ENCODE peak calls at places on chromosomes 16 and 17, in seven cellular contexts. Q is GM12864; V is T-helper 1 cell; U is activated CD4-positive, alpha-beta T cell treated with anti-CD3 and anti-CD28 coated beads, Interleukin-2, amount 50 U/mL, for 1 hour; O is M059J; D is KG1; R is CD4-positive, alpha-beta T cell. P is an unnamed sample.
A peak's percentile ranks its signal among the peaks of the same experiment; 100 is the strongest.

GRCh38 chr17:14813649-14814048 is 451.5 kb downstream of the PMP22 start:
- DNase-seq in Q (no peak), U (no peak), R (peak; percentile 5), D (no peak), O (peak; percentile 16), V (no peak), P (peak; percentile 3)

GRCh38 chr17:32185875-32186274 is 43.6 kb downstream of the RHOT1 start:
- DNase-seq in O (no peak), V (no peak), R (no peak), Q (no peak), U (no peak), D (no peak), P (no peak)

GRCh38 chr17:48626470-48627241 is 498 bp upstream of the HOXB9 start:
- DNase-seq in V (no peak), U (peak; percentile 26), D (no peak), O (peak; percentile 85), Q (no peak), R (no peak), P (no peak)

GRCh38 chr17:43670645-43671074 is 8.9 kb upstream of the MEOX1 start:
- DNase-seq in O (no peak), U (no peak), R (no peak), V (no peak), Q (no peak), D (no peak), P (no peak)

GRCh38 chr16:5350118-5350517 is 252.5 kb upstream of the EEF2KMT start:
- DNase-seq in D (no peak), O (peak; percentile 29), V (no peak), R (no peak), U (no peak), Q (no peak), P (no peak)

GRCh38 chr17:65855245-65855644 is 293.8 kb upstream of the AXIN2 start:
- DNase-seq in R (no peak), D (no peak), U (no peak), Q (no peak), O (peak; percentile 74), V (no peak), P (no peak)

GRCh38 chr17:51765558-51766145 is 392.9 kb downstream of the CA10 start:
- DNase-seq in R (no peak), V (no peak), O (no peak), D (no peak), U (no peak), Q (no peak), P (no peak)

GRCh38 chr17:75764711-75765421 is at the start of gene GALK1:
- DNase-seq in Q (no peak), U (peak; percentile 71), D (no peak), R (peak; percentile 66), V (peak; percentile 62), O (peak; percentile 58), P (no peak)

GRCh38 chr16:56701534-56701933 is 19.3 kb downstream of the MT1X start:
- DNase-seq in D (no peak), Q (no peak), V (no peak), O (no peak), U (no peak), R (no peak), P (no peak)

GRCh38 chr16:8310816-8311215 is 279.5 kb downstream of the TMEM114 start:
- DNase-seq in Q (no peak), U (no peak), V (no peak), R (no peak), O (no peak), D (no peak), P (no peak)

GRCh38 chr17:5861849-5862248 is 208.3 kb upstream of the WSCD1 start:
- DNase-seq in U (no peak), D (no peak), R (no peak), Q (no peak), O (no peak), V (no peak), P (no peak)

GRCh38 chr17:61475726-61476125 is 23.5 kb downstream of the TBX4 start:
- DNase-seq in Q (no peak), V (no peak), R (no peak), O (peak; percentile 49), D (no peak), U (no peak), P (no peak)

GRCh38 chr16:27321013-27321960 is 7.5 kb downstream of the IL4R start:
- DNase-seq in U (no peak), O (peak; percentile 61), V (no peak), R (no peak), Q (no peak), D (no peak), P (no peak)

GRCh38 chr17:68602267-68602644 is 1.1 kb upstream of the FAM20A start:
- DNase-seq in D (no peak), U (no peak), R (no peak), Q (no peak), V (no peak), O (no peak), P (no peak)

GRCh38 chr16:78770353-78771091 is 671.1 kb downstream of the WWOX start:
- DNase-seq in D (peak; percentile 45), O (peak; percentile 4), U (peak; percentile 82), Q (no peak), R (peak; percentile 76), V (peak; percentile 78), P (peak; percentile 61)

GRCh38 chr17:17297217-17297616 is 6.0 kb upstream of the NT5M start:
- DNase-seq in Q (no peak), O (no peak), U (no peak), R (no peak), V (no peak), D (no peak), P (no peak)

GRCh38 chr17:50205111-50205821 is 3.8 kb upstream of the COL1A1 start:
- DNase-seq in R (no peak), U (no peak), O (no peak), Q (no peak), V (no peak), D (no peak), P (no peak)

GRCh38 chr16:56409195-56409594 is 16.1 kb downstream of the AMFR start:
- DNase-seq in V (no peak), R (no peak), O (peak; percentile 19), D (no peak), U (no peak), Q (no peak), P (no peak)

GRCh38 chr17:66172144-66172543 is 19.8 kb downstream of the CEP112 start:
- DNase-seq in R (no peak), O (no peak), U (no peak), Q (no peak), V (no peak), D (no peak), P (no peak)

GRCh38 chr17:40121191-40121885 is 433 bp upstream of the MSL1 start:
- DNase-seq in Q (no peak), D (no peak), V (no peak), R (no peak), O (peak; percentile 49), U (no peak), P (no peak)

GRCh38 chr17:3027786-3028532 is 35.4 kb downstream of the OR1D5 start:
- DNase-seq in D (no peak), R (no peak), O (no peak), V (no peak), U (no peak), Q (no peak), P (no peak)

GRCh38 chr16:17964196-17964595 is 372.3 kb downstream of the NPIPA8 start:
- DNase-seq in D (no peak), O (no peak), Q (no peak), V (no peak), R (no peak), U (no peak), P (no peak)

P was measured in CMK.